ENCODE peak calls at places on chromosomes 7 and 10, in four cellular contexts. U, X, B and P are unnamed samples.

GRCh38 chr10:4847580-4848020 is 21.6 kb downstream of the AKR1E2 start:
- DNase-seq in U (peak; percentile 37), X (no peak), B (peak; percentile 86), P (peak; percentile 56)

GRCh38 chr7:26292768-26293560 is 1.3 kb downstream of the SNX10 start:
- DNase-seq in U (no peak), X (no peak), B (no peak), P (no peak)

GRCh38 chr7:77759294-77759889 is 38.8 kb downstream of the TMEM60 start:
- DNase-seq in U (peak; percentile 63), X (peak; percentile 38), B (peak; percentile 76), P (peak; percentile 82)

GRCh38 chr10:132951926-132952325 is 9.6 kb upstream of the CFAP46 start:
- DNase-seq in U (no peak), X (no peak), B (no peak), P (no peak)

GRCh38 chr10:77156406-77156879 is 481.2 kb downstream of the KCNMA1 start:
- DNase-seq in U (no peak), X (no peak), B (peak; percentile 75), P (peak; percentile 83)

GRCh38 chr10:17616403-17617030 is 657 bp downstream of the HACD1 start:
- DNase-seq in U (peak; percentile 51), X (no peak), B (peak; percentile 47), P (peak; percentile 44)

GRCh38 chr7:24891173-24891787 is 88.7 kb downstream of the OSBPL3 start:
- DNase-seq in U (no peak), X (no peak), B (no peak), P (peak; percentile 73)

GRCh38 chr10:14698487-14699170 is 76.1 kb downstream of the FAM107B start:
- DNase-seq in U (no peak), X (no peak), B (peak; percentile 83), P (no peak)

GRCh38 chr10:122689146-122689807 is 10.4 kb downstream of the C10orf120 start:
- DNase-seq in U (no peak), X (no peak), B (no peak), P (peak; percentile 4)

GRCh38 chr10:14184841-14185500 is 145.8 kb downstream of the FRMD4A start:
- DNase-seq in U (peak; percentile 29), X (peak; percentile 72), B (peak; percentile 32), P (peak; percentile 14)

GRCh38 chr7:115319536-115319935 is 397.6 kb downstream of the MDFIC start:
- DNase-seq in U (no peak), X (no peak), B (no peak), P (no peak)

GRCh38 chr7:3482147-3482921 is 181.3 kb downstream of the SDK1 start:
- DNase-seq in U (no peak), X (no peak), B (peak; percentile 35), P (peak; percentile 53)

GRCh38 chr10:60646966-60647796 is 131.1 kb upstream of the CDK1 start:
- DNase-seq in U (peak; percentile 38), X (peak; percentile 17), B (peak; percentile 69), P (peak; percentile 65)

GRCh38 chr10:89217057-89217990 is 10.2 kb upstream of the CH25H start:
- DNase-seq in U (peak; percentile 10), X (peak; percentile 12), B (peak; percentile 74), P (peak; percentile 80)

GRCh38 chr7:25583655-25584054 is 355.4 kb upstream of the NPVF start:
- DNase-seq in U (no peak), X (no peak), B (no peak), P (no peak)

GRCh38 chr7:71708710-71709109 is 576.8 kb downstream of the GALNT17 start:
- DNase-seq in U (no peak), X (no peak), B (no peak), P (no peak)

GRCh38 chr7:42104694-42105093 is 132.3 kb downstream of the GLI3 start:
- DNase-seq in U (no peak), X (no peak), B (no peak), P (no peak)

GRCh38 chr7:30846378-30846777 is 65.3 kb upstream of the AQP1 start:
- DNase-seq in U (no peak), X (no peak), B (no peak), P (no peak)

GRCh38 chr7:27560706-27561235 is 101.9 kb downstream of the HIBADH start:
- DNase-seq in U (no peak), X (no peak), B (peak; percentile 91), P (no peak)

GRCh38 chr7:90006988-90007387 is 147.3 kb upstream of the STEAP1 start:
- DNase-seq in U (no peak), X (no peak), B (no peak), P (no peak)

GRCh38 chr7:129781128-129781855 is 169.8 kb downstream of the NRF1 start:
- DNase-seq in U (no peak), X (no peak), B (no peak), P (no peak)

GRCh38 chr7:122092964-122093797 is 50.9 kb downstream of the AASS start:
- DNase-seq in U (peak; percentile 43), X (peak; percentile 37), B (peak; percentile 82), P (peak; percentile 82)

GRCh38 chr7:126499481-126499880 is 753.3 kb downstream of the GRM8 start:
- DNase-seq in U (no peak), X (no peak), B (no peak), P (no peak)

GRCh38 chr10:107553470-107553869 is 389.0 kb upstream of the SORCS1 start:
- DNase-seq in U (no peak), X (peak; percentile 37), B (peak; percentile 7), P (no peak)

GRCh38 chr10:90847436-90847835 is 10.4 kb downstream of the HTR7 start:
- DNase-seq in U (no peak), X (no peak), B (peak; percentile 37), P (no peak)

GRCh38 chr10:127694580-127695193 is 42.3 kb upstream of the FOXI2 start:
- DNase-seq in U (peak; percentile 17), X (no peak), B (no peak), P (peak; percentile 25)

GRCh38 chr7:129665013-129665401 is 53.5 kb downstream of the NRF1 start:
- DNase-seq in U (no peak), X (no peak), B (peak; percentile 98), P (peak; percentile 54)

GRCh38 chr7:295155-296154 is 5.5 kb downstream of the FOXL3 start:
- DNase-seq in U (no peak), X (no peak), B (no peak), P (no peak)

GRCh38 chr7:34530211-34530610 is 127.8 kb upstream of the NPSR1 start:
- DNase-seq in U (no peak), X (no peak), B (no peak), P (no peak)

GRCh38 chr10:85175635-85176034 is 847.2 kb downstream of the CCSER2 start:
- DNase-seq in U (no peak), X (no peak), B (no peak), P (no peak)

GRCh38 chr7:117133125-117133524 is 179.8 kb downstream of the ST7 start:
- DNase-seq in U (no peak), X (no peak), B (no peak), P (no peak)

GRCh38 chr7:100879685-100880261 is 4.9 kb downstream of the SRRT start:
- DNase-seq in U (peak; percentile 53), X (no peak), B (no peak), P (no peak)

GRCh38 chr10:99370993-99371392 is 41.8 kb downstream of the CNNM1 start:
- DNase-seq in U (peak; percentile 29), X (no peak), B (peak; percentile 23), P (peak; percentile 36)
- TF ChIP-seq FOS in U (no peak), X (no peak), B (no peak), P (no peak)

GRCh38 chr7:76301000-76301399 is 1.5 kb upstream of the HSPB1 start:
- DNase-seq in U (no peak), X (no peak), B (no peak), P (no peak)

GRCh38 chr7:76293407-76293901 is 9.0 kb upstream of the HSPB1 start:
- DNase-seq in U (no peak), X (no peak), B (no peak), P (peak; percentile 52)

GRCh38 chr7:76300210-76300731 is 2.2 kb upstream of the HSPB1 start:
- DNase-seq in U (no peak), X (no peak), B (peak; percentile 82), P (peak; percentile 16)

GRCh38 chr7:76294344-76295024 is 8.0 kb upstream of the HSPB1 start:
- DNase-seq in U (peak; percentile 86), X (no peak), B (peak; percentile 93), P (peak; percentile 97)

GRCh38 chr7:76296743-76297740 is 5.4 kb upstream of the HSPB1 start:
- DNase-seq in U (no peak), X (no peak), B (peak; percentile 93), P (no peak)
- H3K9ac ChIP-seq in U (no peak overlapping the region), X (no peak overlapping the region), B (peak overlapping the region; percentile 50), P (no peak overlapping the region)

GRCh38 chr7:107694395-107694794 is 33.8 kb downstream of the SLC26A4 start:
- DNase-seq in U (no peak), X (no peak), B (peak; percentile 22), P (peak; percentile 91)
- TF ChIP-seq FOS in U (no peak), X (no peak), B (no peak), P (no peak)

GRCh38 chr10:10630281-10630680 is 387.4 kb upstream of the CELF2 start:
- DNase-seq in U (no peak), X (no peak), B (no peak), P (no peak)
- H3K9ac ChIP-seq in U (no peak overlapping the region), X (no peak overlapping the region), B (no peak overlapping the region), P (no peak overlapping the region)